ENCODE peak calls at places on chromosomes 6 and 20, in four cellular contexts. N, W, A and V are unnamed samples.

GRCh38 chr20:57795347-57795697 is 85.5 kb upstream of the PMEPA1 start:
- DNase-seq in N (no peak), W (peak; percentile 39), A (no peak), V (no peak)

GRCh38 chr6:11634948-11635347 is 97.4 kb downstream of the TMEM170B start:
- DNase-seq in W (no peak), A (no peak), N (no peak), V (no peak)

GRCh38 chr20:16069416-16070010 is 503.7 kb downstream of the KIF16B start:
- DNase-seq in N (no peak), W (no peak), A (no peak), V (no peak)

GRCh38 chr20:15760217-15760567 is 813.1 kb downstream of the KIF16B start:
- DNase-seq in N (no peak), A (no peak), W (no peak), V (no peak)

GRCh38 chr20:21396921-21397340 is 395 bp downstream of the NKX2-4 start:
- DNase-seq in W (no peak), A (peak; percentile 70), N (no peak), V (peak; percentile 65)

GRCh38 chr20:7723284-7723683 is 217.0 kb downstream of the HAO1 start:
- DNase-seq in N (no peak), A (no peak), W (no peak), V (no peak)

GRCh38 chr6:1244941-1245340 is 67.0 kb upstream of the FOXQ1 start:
- DNase-seq in W (no peak), A (peak; percentile 39), N (no peak), V (no peak)

GRCh38 chr20:22791877-22792525 is 207.6 kb upstream of the FOXA2 start:
- DNase-seq in A (no peak), W (no peak), N (no peak), V (no peak)

GRCh38 chr20:59634435-59635005 is 30.2 kb downstream of the PHACTR3 start:
- DNase-seq in N (no peak), A (no peak), W (no peak), V (no peak)

GRCh38 chr20:64110411-64111068 is 3.2 kb upstream of the NPBWR2 start:
- DNase-seq in W (no peak), A (peak; percentile 41), N (no peak), V (peak; percentile 33)

GRCh38 chr20:50380697-50381040 is 129.5 kb upstream of the PTPN1 start:
- DNase-seq in W (peak; percentile 54), N (no peak), A (no peak), V (peak; percentile 81)

GRCh38 chr20:58788896-58789295 is 61.8 kb downstream of the GNAS-AS1 start:
- DNase-seq in A (no peak), W (no peak), N (no peak), V (no peak)

GRCh38 chr6:108561742-108562502 is 1.2 kb downstream of the FOXO3 start:
- DNase-seq in A (peak; percentile 72), N (no peak), W (peak; percentile 17), V (peak; percentile 54)

GRCh38 chr6:90284236-90284744 is 12.4 kb downstream of the BACH2 start:
- DNase-seq in N (peak; percentile 31), W (no peak), A (no peak), V (no peak)

GRCh38 chr6:154938245-154938583 is 56.9 kb upstream of the TIAM2 start:
- DNase-seq in N (no peak), A (no peak), W (no peak), V (no peak)

GRCh38 chr6:114747995-114748625 is 405.3 kb upstream of the HS3ST5 start:
- DNase-seq in A (no peak), N (peak; percentile 14), W (peak; percentile 21), V (peak; percentile 14)

GRCh38 chr6:158963020-158963808 is 36.8 kb downstream of the RSPH3 start:
- DNase-seq in W (no peak), A (no peak), N (no peak), V (no peak)

GRCh38 chr6:158211273-158212055 is 43.3 kb downstream of the GTF2H5 start:
- DNase-seq in A (no peak), N (no peak), W (no peak), V (no peak)

GRCh38 chr20:33827629-33828325 is 16.6 kb downstream of the CHMP4B start:
- DNase-seq in W (no peak), N (no peak), A (no peak), V (no peak)

GRCh38 chr20:10674684-10675455 is 1.1 kb upstream of the JAG1 start:
- DNase-seq in N (peak; percentile 67), W (peak; percentile 84), A (peak; percentile 90), V (peak; percentile 85)

GRCh38 chr6:100721256-100721655 is 159.9 kb downstream of the ASCC3 start:
- DNase-seq in N (no peak), W (no peak), A (no peak), V (no peak)
- TF ChIP-seq MAX in N (no peak), W (no peak), A (no peak), V (no peak)

DNA sequence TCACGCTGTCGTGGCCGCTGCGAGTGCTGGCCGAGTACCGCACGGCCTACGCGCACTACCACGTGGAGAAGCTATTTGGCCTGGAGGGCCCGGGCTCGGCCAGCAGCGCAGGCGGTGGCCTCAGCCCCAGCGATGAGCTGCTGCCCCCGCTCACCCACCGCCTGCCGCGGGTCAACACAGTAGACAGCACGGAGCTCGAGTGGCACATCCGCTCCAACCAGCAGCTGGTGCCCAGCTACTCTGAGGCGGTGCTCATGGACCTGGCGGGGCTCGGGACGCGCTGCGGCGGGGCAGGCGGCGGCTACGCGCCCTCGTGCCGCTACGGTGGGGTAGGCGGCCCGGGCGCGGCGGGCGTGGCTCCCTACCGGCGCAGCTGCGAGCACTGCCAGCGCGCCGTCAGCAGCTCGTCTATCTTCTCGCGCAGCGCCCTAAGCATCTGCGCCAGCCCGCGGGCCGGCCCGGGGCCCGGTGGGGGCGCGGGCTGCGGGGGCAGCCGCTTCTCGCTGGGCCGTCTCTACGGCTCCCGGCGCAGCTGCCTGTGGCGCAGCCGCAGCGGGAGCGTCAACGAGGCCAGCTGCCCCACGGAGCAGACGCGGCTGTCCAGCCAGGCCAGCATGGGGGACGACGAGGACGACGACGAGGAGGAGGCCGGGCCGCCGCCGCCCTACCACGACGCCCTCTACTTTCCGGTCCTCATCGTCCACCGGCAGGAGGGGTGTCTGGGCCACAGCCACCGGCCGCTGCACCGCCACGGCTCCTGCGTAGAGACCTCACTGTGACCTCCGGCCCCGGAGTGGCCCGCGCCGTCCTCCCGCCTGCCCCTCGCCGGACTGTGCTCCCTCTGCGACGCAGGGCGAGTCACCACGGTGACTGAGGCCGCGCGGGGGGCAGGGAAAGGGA is 5.7 kb downstream of the TMEM151B start:
- DNase-seq in W (no peak), A (no peak), N (peak; percentile 71), V (peak; percentile 22)
- H2AFZ ChIP-seq in W (no peak overlapping the region), A (no peak overlapping the region), N (peak overlapping the region; percentile 10), V (no peak overlapping the region)

DNA sequence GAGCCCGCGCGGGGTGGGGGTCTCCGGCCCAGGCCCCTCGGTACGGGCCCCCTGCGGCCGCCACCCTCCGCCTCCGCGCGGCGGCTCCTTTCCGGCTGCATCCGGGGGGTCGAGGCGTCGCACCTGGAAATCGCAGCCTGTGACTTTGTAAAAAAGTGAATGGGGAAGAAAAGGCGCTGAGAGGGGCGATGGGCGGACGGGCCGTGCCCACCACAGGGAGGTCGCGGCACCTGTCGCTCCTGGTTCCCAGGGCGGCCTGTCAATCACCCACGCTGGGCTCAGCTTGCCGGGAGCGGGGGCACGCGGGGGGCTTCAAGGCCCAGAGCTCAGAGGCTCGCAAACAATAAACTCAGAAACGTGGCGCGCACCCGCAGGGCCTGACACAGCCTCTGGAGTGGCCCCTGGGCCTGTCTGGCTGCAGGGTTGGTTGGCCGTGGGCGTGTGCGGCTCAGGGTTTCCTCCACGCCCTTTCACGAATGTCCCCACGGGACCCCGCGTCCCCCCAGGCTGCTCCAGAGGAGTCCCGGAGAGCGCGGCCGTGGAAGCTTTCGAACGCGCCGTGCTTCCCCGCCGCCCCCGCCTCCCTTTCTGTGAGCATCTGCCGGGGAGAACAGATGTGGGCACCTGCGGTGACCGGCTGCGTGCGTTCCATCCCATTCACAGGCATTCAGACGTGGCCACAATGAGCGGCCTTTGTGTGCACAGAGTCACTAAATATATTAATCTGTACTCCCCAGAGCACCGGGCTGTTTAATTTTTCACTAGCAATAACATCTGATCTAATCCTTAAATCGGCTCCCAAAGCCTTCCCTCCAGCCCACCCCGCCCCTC is 6.1 kb upstream of the DLL1 start:
- DNase-seq in W (no peak), A (peak; percentile 63), N (no peak), V (peak; percentile 25)
- TF ChIP-seq MAX in W (no peak), A (peak; percentile 45), N (no peak), V (no peak)

GRCh38 chr6:43369174-43370002 is at the start of gene ZNF318:
- DNase-seq in W (peak; percentile 93), N (peak; percentile 98), A (peak; percentile 92), V (peak; percentile 96)

GRCh38 chr6:43373252-43373875 is 3.9 kb upstream of the ZNF318 start:
- DNase-seq in N (no peak), W (no peak), A (no peak), V (no peak)

GRCh38 chr6:43368517-43369160 is 808 bp downstream of the ZNF318 start:
- DNase-seq in W (peak; percentile 29), N (no peak), A (peak; percentile 65), V (peak; percentile 74)

DNA sequence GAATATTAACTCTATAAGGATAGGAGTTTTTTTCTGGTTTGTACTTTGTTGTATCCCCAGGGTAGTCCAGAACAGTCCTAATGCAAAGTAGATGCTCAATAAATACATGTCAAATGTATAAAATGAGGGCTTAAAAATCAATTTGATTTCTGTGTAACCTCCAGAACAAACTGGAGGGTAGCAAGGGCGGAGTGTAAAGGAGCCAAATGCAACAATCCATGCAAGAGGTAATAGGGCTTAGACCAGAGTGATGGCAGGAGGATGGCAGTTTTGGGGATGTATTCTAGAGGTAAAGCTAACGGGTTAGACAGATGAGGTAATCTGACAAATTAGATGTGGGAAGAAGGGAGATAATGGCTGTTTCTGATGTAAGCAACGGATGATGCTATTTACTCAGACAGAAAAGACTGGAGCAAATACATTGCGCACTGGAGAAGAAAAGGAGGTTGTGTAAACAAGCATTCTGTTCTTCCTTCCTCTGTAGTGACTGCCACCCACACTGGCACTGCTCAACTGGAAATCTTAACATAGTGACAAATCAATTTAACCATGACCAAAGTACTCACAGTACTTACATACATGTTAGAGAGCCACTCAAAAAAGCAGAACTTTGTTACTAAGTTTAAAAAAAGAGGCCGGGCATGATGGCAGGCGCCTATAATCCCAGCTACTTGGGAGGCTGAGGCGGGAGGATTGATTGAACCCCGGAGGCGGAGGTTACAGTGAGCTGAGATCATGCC is 2.0 kb downstream of the ZNF318 start:
- DNase-seq in N (no peak), A (no peak), W (no peak), V (no peak)
- H2AFZ ChIP-seq in N (no peak overlapping the region), A (no peak overlapping the region), W (no peak overlapping the region), V (no peak overlapping the region)